ENCODE peak calls at places on chromosomes 6 and 20, in five cellular contexts. One of them, this sample, is unnamed.

GRCh38 chr6:37659561-37659960 is 38.1 kb downstream of the MDGA1 start:
- DNase-seq in lung: no peak
- DNase-seq in PC-3: no peak
- DNase-seq in stimulated activated CD8-positive, alpha-beta memory T cell treated with anti-CD3 and anti-CD28 coated beads, Interleukin-4, amount 100 ng/mL, for 1 hour: no peak
- DNase-seq in stimulated activated naive CD4-positive, alpha-beta T cell treated with Interleukin-2 at 50 U/mL for 16 hours: no peak
- DNase-seq in this sample: no peak

GRCh38 chr6:15682965-15683822 is 20.4 kb upstream of the DTNBP1 start:
- DNase-seq in lung: no peak
- DNase-seq in PC-3: no peak
- DNase-seq in stimulated activated CD8-positive, alpha-beta memory T cell treated with anti-CD3 and anti-CD28 coated beads, Interleukin-4, amount 100 ng/mL, for 1 hour: no peak
- DNase-seq in stimulated activated naive CD4-positive, alpha-beta T cell treated with Interleukin-2 at 50 U/mL for 16 hours: no peak
- DNase-seq in this sample: no peak

GRCh38 chr6:84912472-84913143 is 148.2 kb upstream of the TBX18 start:
- DNase-seq in lung: no peak
- DNase-seq in PC-3: no peak
- DNase-seq in stimulated activated CD8-positive, alpha-beta memory T cell treated with anti-CD3 and anti-CD28 coated beads, Interleukin-4, amount 100 ng/mL, for 1 hour: no peak
- DNase-seq in stimulated activated naive CD4-positive, alpha-beta T cell treated with Interleukin-2 at 50 U/mL for 16 hours: no peak
- DNase-seq in this sample: no peak

GRCh38 chr6:167567142-167568033 is 242.5 kb downstream of the TTLL2 start:
- DNase-seq in lung: peak
- DNase-seq in PC-3: peak
- DNase-seq in stimulated activated CD8-positive, alpha-beta memory T cell treated with anti-CD3 and anti-CD28 coated beads, Interleukin-4, amount 100 ng/mL, for 1 hour: no peak
- DNase-seq in stimulated activated naive CD4-positive, alpha-beta T cell treated with Interleukin-2 at 50 U/mL for 16 hours: no peak
- DNase-seq in this sample: no peak

GRCh38 chr6:13453771-13454251 is 33.6 kb downstream of the GFOD1 start:
- DNase-seq in lung: no peak
- DNase-seq in PC-3: peak
- DNase-seq in stimulated activated CD8-positive, alpha-beta memory T cell treated with anti-CD3 and anti-CD28 coated beads, Interleukin-4, amount 100 ng/mL, for 1 hour: no peak
- DNase-seq in stimulated activated naive CD4-positive, alpha-beta T cell treated with Interleukin-2 at 50 U/mL for 16 hours: peak
- DNase-seq in this sample: no peak

GRCh38 chr20:59787186-59787890 is 146.1 kb downstream of the SYCP2 start:
- DNase-seq in lung: no peak
- DNase-seq in PC-3: no peak
- DNase-seq in stimulated activated CD8-positive, alpha-beta memory T cell treated with anti-CD3 and anti-CD28 coated beads, Interleukin-4, amount 100 ng/mL, for 1 hour: no peak
- DNase-seq in stimulated activated naive CD4-positive, alpha-beta T cell treated with Interleukin-2 at 50 U/mL for 16 hours: no peak
- DNase-seq in this sample: no peak

GRCh38 chr6:11810854-11811643 is 32.4 kb upstream of the ADTRP start:
- DNase-seq in lung: no peak
- DNase-seq in PC-3: no peak
- DNase-seq in stimulated activated CD8-positive, alpha-beta memory T cell treated with anti-CD3 and anti-CD28 coated beads, Interleukin-4, amount 100 ng/mL, for 1 hour: no peak
- DNase-seq in stimulated activated naive CD4-positive, alpha-beta T cell treated with Interleukin-2 at 50 U/mL for 16 hours: no peak
- DNase-seq in this sample: no peak

GRCh38 chr6:64290867-64291266 is 655.3 kb downstream of the PHF3 start:
- DNase-seq in lung: no peak
- DNase-seq in PC-3: peak
- DNase-seq in stimulated activated CD8-positive, alpha-beta memory T cell treated with anti-CD3 and anti-CD28 coated beads, Interleukin-4, amount 100 ng/mL, for 1 hour: no peak
- DNase-seq in stimulated activated naive CD4-positive, alpha-beta T cell treated with Interleukin-2 at 50 U/mL for 16 hours: no peak
- DNase-seq in this sample: no peak

GRCh38 chr6:166026586-166027126 is 141.0 kb downstream of the TBXT start:
- DNase-seq in lung: no peak
- DNase-seq in PC-3: no peak
- DNase-seq in stimulated activated CD8-positive, alpha-beta memory T cell treated with anti-CD3 and anti-CD28 coated beads, Interleukin-4, amount 100 ng/mL, for 1 hour: no peak
- DNase-seq in stimulated activated naive CD4-positive, alpha-beta T cell treated with Interleukin-2 at 50 U/mL for 16 hours: no peak
- DNase-seq in this sample: no peak

GRCh38 chr20:257419-257818 is at the start of gene DEFB132:
- DNase-seq in lung: no peak
- DNase-seq in PC-3: no peak
- DNase-seq in stimulated activated CD8-positive, alpha-beta memory T cell treated with anti-CD3 and anti-CD28 coated beads, Interleukin-4, amount 100 ng/mL, for 1 hour: no peak
- DNase-seq in stimulated activated naive CD4-positive, alpha-beta T cell treated with Interleukin-2 at 50 U/mL for 16 hours: no peak
- DNase-seq in this sample: no peak

GRCh38 chr20:621115-621756 is 11.1 kb upstream of the TCF15 start:
- DNase-seq in lung: no peak
- DNase-seq in PC-3: no peak
- DNase-seq in stimulated activated CD8-positive, alpha-beta memory T cell treated with anti-CD3 and anti-CD28 coated beads, Interleukin-4, amount 100 ng/mL, for 1 hour: no peak
- DNase-seq in stimulated activated naive CD4-positive, alpha-beta T cell treated with Interleukin-2 at 50 U/mL for 16 hours: no peak
- DNase-seq in this sample: no peak

GRCh38 chr6:14365393-14365792 is 247.8 kb downstream of the CD83 start:
- DNase-seq in lung: no peak
- DNase-seq in PC-3: no peak
- DNase-seq in stimulated activated CD8-positive, alpha-beta memory T cell treated with anti-CD3 and anti-CD28 coated beads, Interleukin-4, amount 100 ng/mL, for 1 hour: no peak
- DNase-seq in stimulated activated naive CD4-positive, alpha-beta T cell treated with Interleukin-2 at 50 U/mL for 16 hours: no peak
- DNase-seq in this sample: no peak

GRCh38 chr6:150331344-150331743 is 37.5 kb upstream of the IYD start:
- DNase-seq in lung: no peak
- DNase-seq in PC-3: no peak
- DNase-seq in stimulated activated CD8-positive, alpha-beta memory T cell treated with anti-CD3 and anti-CD28 coated beads, Interleukin-4, amount 100 ng/mL, for 1 hour: no peak
- DNase-seq in stimulated activated naive CD4-positive, alpha-beta T cell treated with Interleukin-2 at 50 U/mL for 16 hours: no peak
- DNase-seq in this sample: no peak

GRCh38 chr20:20658123-20658522 is 54.3 kb downstream of the RALGAPA2 start:
- DNase-seq in lung: no peak
- DNase-seq in PC-3: no peak
- DNase-seq in stimulated activated CD8-positive, alpha-beta memory T cell treated with anti-CD3 and anti-CD28 coated beads, Interleukin-4, amount 100 ng/mL, for 1 hour: no peak
- DNase-seq in stimulated activated naive CD4-positive, alpha-beta T cell treated with Interleukin-2 at 50 U/mL for 16 hours: no peak
- DNase-seq in this sample: no peak

This sample was measured in esophagus squamous epithelium.